ENCODE peak calls at places on chromosomes 4 and X, in six cellular contexts. H is fibroblast of lung, E is WERI-Rb-1, R is heart left ventricle, A is psoas muscle, P is right lobe of liver. J is an unnamed sample.

GRCh38 chrX:48747415-48748026 is 14.0 kb upstream of the GLOD5 start:
- DNase-seq in H (no peak), E (no peak), R (no peak), A (no peak), P (no peak), J (no peak)

GRCh38 chrX:137565921-137566745 is at the start of gene ZIC3:
- DNase-seq in H (peak; percentile 24), E (no peak), R (peak; percentile 69), A (peak; percentile 82), P (peak; percentile 49), J (no peak)

GRCh38 chrX:154381271-154381670 is 2.2 kb downstream of the EMD start:
- DNase-seq in H (no peak), E (no peak), R (no peak), A (no peak), P (no peak), J (no peak)

GRCh38 chr4:577499-578450 is 1.7 kb upstream of the TMEM271 start:
- DNase-seq in H (peak; percentile 36), E (no peak), R (no peak), A (no peak), P (no peak), J (no peak)

GRCh38 chrX:22246620-22247019 is 26.1 kb upstream of the CBLL2 start:
- DNase-seq in H (peak; percentile 82), E (no peak), R (no peak), A (no peak), P (no peak), J (no peak)

GRCh38 chr4:140826701-140827027 is 70.5 kb upstream of the TBC1D9 start:
- DNase-seq in H (no peak), E (no peak), R (no peak), A (no peak), P (no peak), J (no peak)

GRCh38 chrX:104270916-104271512 is 16.3 kb upstream of the ESX1 start:
- DNase-seq in H (no peak), E (peak; percentile 36), R (peak; percentile 61), A (no peak), P (peak; percentile 60), J (no peak)

GRCh38 chrX:70454441-70455365 is 10.1 kb downstream of the DLG3 start:
- DNase-seq in H (peak; percentile 43), E (peak; percentile 93), R (peak; percentile 83), A (no peak), P (no peak), J (peak; percentile 69)

GRCh38 chrX:21708116-21708515 is 49.8 kb downstream of the SMPX start:
- DNase-seq in H (no peak), E (peak; percentile 21), R (no peak), A (no peak), P (no peak), J (no peak)

GRCh38 chrX:16516473-16516872 is 133.5 kb upstream of the S100G start:
- DNase-seq in H (no peak), E (no peak), R (no peak), A (no peak), P (no peak), J (no peak)

GRCh38 chr4:183828125-183828524 is 77.0 kb upstream of the STOX2 start:
- DNase-seq in H (no peak), E (no peak), R (no peak), A (no peak), P (no peak), J (no peak)

GRCh38 chr4:39614487-39615162 is 24.0 kb downstream of the SMIM14 start:
- DNase-seq in H (peak; percentile 93), E (no peak), R (no peak), A (no peak), P (no peak), J (no peak)

GRCh38 chrX:19569121-19569805 is 54.0 kb upstream of the MAP3K15 start:
- DNase-seq in H (no peak), E (no peak), R (peak; percentile 88), A (peak; percentile 79), P (no peak), J (no peak)

GRCh38 chr4:152501846-152502536 is 33.9 kb downstream of the FBXW7 start:
- DNase-seq in H (peak; percentile 39), E (no peak), R (no peak), A (no peak), P (no peak), J (no peak)

GRCh38 chr4:10662937-10663336 is 21.6 kb downstream of the CLNK start:
- DNase-seq in H (peak; percentile 71), E (no peak), R (no peak), A (no peak), P (no peak), J (no peak)

GRCh38 chrX:37462346-37462745 is 109.1 kb upstream of the LANCL3 start:
- DNase-seq in H (no peak), E (no peak), R (no peak), A (no peak), P (no peak), J (no peak)

GRCh38 chr4:120299631-120300030 is 233.0 kb upstream of the MAD2L1 start:
- DNase-seq in H (no peak), E (no peak), R (no peak), A (no peak), P (no peak), J (no peak)

GRCh38 chrX:8955521-8955920 is 78.4 kb downstream of the FAM9B start:
- DNase-seq in H (no peak), E (no peak), R (no peak), A (no peak), P (no peak), J (no peak)

GRCh38 chr4:112923514-112923913 is 125.9 kb upstream of the ANK2 start:
- DNase-seq in H (no peak), E (no peak), R (no peak), A (no peak), P (no peak), J (no peak)

GRCh38 chr4:12844111-12844510 is 640.0 kb downstream of the RAB28 start:
- DNase-seq in H (no peak), E (no peak), R (no peak), A (no peak), P (no peak), J (no peak)

DNA sequence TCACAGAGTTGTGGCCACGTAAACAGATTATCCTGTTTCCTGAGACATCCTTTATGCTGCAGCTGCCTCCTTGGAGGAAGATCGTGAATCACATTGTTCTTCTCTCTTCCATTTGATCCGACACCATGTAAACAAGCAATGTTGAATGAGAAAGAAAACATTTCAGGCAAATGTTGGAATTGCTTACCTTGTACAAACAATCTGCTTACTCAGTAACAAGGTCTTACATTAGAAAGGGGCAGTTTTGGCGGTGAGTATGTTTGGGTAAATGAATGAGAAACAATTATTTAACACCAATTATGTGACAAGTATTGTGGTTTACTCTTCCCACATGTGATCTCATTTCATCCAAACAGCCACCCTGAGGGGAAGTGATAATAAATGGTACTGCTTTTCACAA is 637.8 kb downstream of the RAB28 start:
- DNase-seq in H (no peak), E (no peak), R (no peak), A (no peak), P (no peak), J (no peak)
- H3K4me3 ChIP-seq in H (no peak overlapping the region), E (no peak overlapping the region), R (no peak overlapping the region), A (no peak overlapping the region), P (no peak overlapping the region), J (no peak overlapping the region)

DNA sequence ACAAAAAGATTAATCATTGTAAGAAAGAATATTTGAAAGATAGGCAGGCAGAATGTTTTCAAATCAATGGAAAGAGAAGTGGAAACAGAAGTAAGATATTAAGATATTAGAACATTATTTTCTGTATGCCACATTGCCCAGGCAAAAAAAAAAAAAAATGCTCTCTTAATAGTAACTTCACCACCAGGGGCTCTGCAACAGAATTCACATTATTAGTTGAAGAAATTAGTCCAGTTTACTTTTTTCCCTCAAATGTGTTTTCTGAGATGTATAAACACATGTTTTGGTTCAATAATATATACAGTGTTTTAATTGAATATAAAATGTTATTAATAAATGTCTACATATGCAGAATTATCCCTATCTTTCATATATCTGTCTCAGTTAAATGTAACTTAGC is 78.0 kb upstream of the ADAD1 start:
- DNase-seq in H (no peak), E (no peak), R (no peak), A (no peak), P (no peak), J (no peak)
- TF ChIP-seq CTCF in H (no peak), E (no peak), R (no peak), A (no peak), P (no peak), J (no peak)

GRCh38 chr4:23041501-23041900 is 348.8 kb downstream of the GBA3 start:
- DNase-seq in H (peak; percentile 53), E (no peak), R (no peak), A (no peak), P (no peak), J (no peak)

GRCh38 chr4:23038626-23039245 is 346.0 kb downstream of the GBA3 start:
- DNase-seq in H (no peak), E (no peak), R (no peak), A (no peak), P (no peak), J (no peak)

GRCh38 chr4:23036921-23037495 is 344.3 kb downstream of the GBA3 start:
- DNase-seq in H (no peak), E (no peak), R (no peak), A (no peak), P (no peak), J (no peak)

GRCh38 chr4:23040539-23040938 is 347.8 kb downstream of the GBA3 start:
- DNase-seq in H (no peak), E (no peak), R (no peak), A (no peak), P (no peak), J (no peak)

GRCh38 chr4:23039813-23040212 is 347.1 kb downstream of the GBA3 start:
- DNase-seq in H (peak; percentile 47), E (no peak), R (no peak), A (no peak), P (no peak), J (no peak)
- H3K27ac ChIP-seq in H (no peak overlapping the region), E (no peak overlapping the region), R (no peak overlapping the region), A (no peak overlapping the region), P (no peak overlapping the region), J (no peak overlapping the region)

GRCh38 chr4:1873776-1874175 is 2.6 kb downstream of the NSD2 start:
- DNase-seq in H (no peak), E (no peak), R (no peak), A (no peak), P (no peak), J (no peak)
- H3K4me3 ChIP-seq in H (no peak overlapping the region), E (no peak overlapping the region), R (no peak overlapping the region), A (no peak overlapping the region), P (no peak overlapping the region), J (no peak overlapping the region)

GRCh38 chr4:7928711-7929505 is 10.8 kb downstream of the AFAP1 start:
- DNase-seq in H (no peak), E (peak; percentile 73), R (no peak), A (no peak), P (no peak), J (no peak)
- TF ChIP-seq CTCF in H (peak; percentile 19), E (peak; percentile 71), R (no peak), A (peak; percentile 52), P (no peak), J (no peak)

J was measured in right atrium auricular region.